ENCODE peak calls at places on chromosomes 16 and 17, in ten cellular contexts. X, E, A, Q, D, J, P, V, K and B are unnamed samples.

GRCh38 chr17:28112199-28112995 is 69.9 kb downstream of the NLK start:
- DNase-seq in A (peak; percentile 49), D (no peak), P (no peak), V (no peak), X (no peak), E (no peak), Q (no peak), J (no peak), K (peak; percentile 51), B (no peak)

GRCh38 chr16:14502932-14503741 is 126.9 kb downstream of the PARN start:
- DNase-seq in A (peak; percentile 36), E (peak; percentile 79), X (no peak), V (no peak), D (no peak), Q (no peak), J (no peak), K (peak; percentile 57), P (no peak), B (no peak)

GRCh38 chr17:12744298-12744697 is 45.0 kb upstream of the ARHGAP44 start:
- DNase-seq in Q (no peak), P (peak; percentile 36), D (no peak), E (no peak), K (peak; percentile 36), J (no peak), X (peak; percentile 48), A (no peak), V (no peak), B (peak; percentile 39)

GRCh38 chr17:1264196-1264595 is 6.0 kb upstream of the BHLHA9 start:
- DNase-seq in D (no peak), K (peak; percentile 15), V (no peak), E (no peak), Q (no peak), X (peak; percentile 63), J (no peak), A (no peak), P (no peak), B (no peak)

GRCh38 chr17:61414936-61415251 is 15.3 kb downstream of the TBX2 start:
- DNase-seq in J (no peak), D (no peak), X (peak; percentile 38), A (no peak), K (no peak), P (peak; percentile 20), V (no peak), E (no peak), Q (peak; percentile 18), B (no peak)

GRCh38 chr16:14132696-14133048 is 61.6 kb downstream of the MRTFB start:
- DNase-seq in D (no peak), V (no peak), E (no peak), J (no peak), Q (no peak), K (no peak), X (no peak), A (peak; percentile 4), P (no peak), B (no peak)

GRCh38 chr17:45818708-45819107 is 26.0 kb upstream of the SPPL2C start:
- DNase-seq in D (no peak), K (no peak), E (no peak), Q (no peak), J (no peak), P (no peak), X (no peak), A (no peak), V (no peak), B (no peak)

GRCh38 chr16:84673203-84673535 is 24.9 kb downstream of the KLHL36 start:
- DNase-seq in A (no peak), J (no peak), Q (no peak), D (no peak), V (no peak), X (no peak), E (no peak), P (no peak), K (no peak), B (no peak)

GRCh38 chr16:79998143-79998542 is 397.6 kb upstream of the MAF start:
- DNase-seq in D (no peak), A (no peak), Q (no peak), E (no peak), K (no peak), J (no peak), P (no peak), X (no peak), V (no peak), B (no peak)

GRCh38 chr16:79995315-79995714 is 394.8 kb upstream of the MAF start:
- DNase-seq in P (no peak), D (no peak), Q (no peak), E (no peak), A (no peak), J (no peak), V (no peak), K (no peak), X (no peak), B (no peak)

GRCh38 chr16:79994413-79994812 is 393.9 kb upstream of the MAF start:
- DNase-seq in A (no peak), E (no peak), V (no peak), K (no peak), X (no peak), P (no peak), D (no peak), J (no peak), Q (no peak), B (no peak)

GRCh38 chr16:79993810-79994209 is 393.3 kb upstream of the MAF start:
- DNase-seq in P (no peak), X (no peak), K (no peak), E (no peak), V (no peak), J (no peak), Q (no peak), D (no peak), A (no peak), B (no peak)

DNA sequence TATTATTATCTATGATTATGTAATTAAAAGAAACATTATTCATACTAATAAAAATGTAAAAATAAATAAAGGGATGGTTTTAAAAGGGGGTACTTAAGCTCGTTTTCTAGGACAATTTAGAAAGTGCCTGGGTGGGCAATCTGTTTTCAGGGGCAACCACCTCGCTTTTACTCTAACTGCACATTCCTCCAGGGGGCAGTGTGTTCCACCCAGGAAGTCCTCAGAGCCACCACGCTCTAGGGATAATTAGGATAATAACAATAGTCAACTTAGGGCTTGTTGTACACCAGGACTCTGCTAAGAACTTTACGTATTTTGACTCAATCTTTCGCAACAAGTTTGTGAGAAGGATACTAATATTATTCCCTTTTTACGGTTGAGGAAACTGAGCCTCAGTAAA is 396.7 kb upstream of the MAF start:
- DNase-seq in J (no peak), D (no peak), Q (no peak), A (peak; percentile 17), P (peak; percentile 37), V (no peak), K (peak; percentile 17), E (no peak), X (peak; percentile 72), B (peak; percentile 20)
- TF ChIP-seq CTCF in J (no peak), D (no peak), Q (peak; percentile 19), A (peak; percentile 87), P (peak; percentile 78), V (peak; percentile 21), K (peak; percentile 26), E (peak; percentile 27), X (peak; percentile 92), B (peak; percentile 43)

GRCh38 chr17:78206298-78206697 is 7.8 kb upstream of the BIRC5 start:
- DNase-seq in V (no peak), X (peak; percentile 85), K (no peak), A (no peak), P (no peak), Q (no peak), D (no peak), E (no peak), J (no peak), B (no peak)
- TF ChIP-seq CTCF in V (no peak), X (peak; percentile 61), K (peak; percentile 2), A (peak; percentile 13), P (peak; percentile 51), Q (no peak), D (no peak), E (no peak), J (no peak), B (no peak)

GRCh38 chr17:74748279-74748528 is 224 bp upstream of the NHERF1 start:
- DNase-seq in A (no peak), J (no peak), X (no peak), K (no peak), V (no peak), Q (no peak), D (no peak), E (no peak), P (peak; percentile 98), B (no peak)

GRCh38 chr17:74749262-74750038 is 1.0 kb downstream of the NHERF1 start:
- DNase-seq in V (peak; percentile 39), K (no peak), Q (no peak), A (no peak), E (no peak), J (no peak), D (no peak), P (no peak), X (peak; percentile 82), B (peak; percentile 32)

GRCh38 chr17:74746922-74747321 is 1.5 kb upstream of the NHERF1 start:
- DNase-seq in J (no peak), P (no peak), A (no peak), X (peak; percentile 80), D (no peak), V (no peak), K (peak; percentile 48), Q (no peak), E (no peak), B (no peak)

GRCh38 chr17:74750039-74750326 is 1.6 kb downstream of the NHERF1 start:
- DNase-seq in J (no peak), V (no peak), D (no peak), X (no peak), A (no peak), Q (no peak), K (no peak), E (no peak), P (no peak), B (no peak)

DNA sequence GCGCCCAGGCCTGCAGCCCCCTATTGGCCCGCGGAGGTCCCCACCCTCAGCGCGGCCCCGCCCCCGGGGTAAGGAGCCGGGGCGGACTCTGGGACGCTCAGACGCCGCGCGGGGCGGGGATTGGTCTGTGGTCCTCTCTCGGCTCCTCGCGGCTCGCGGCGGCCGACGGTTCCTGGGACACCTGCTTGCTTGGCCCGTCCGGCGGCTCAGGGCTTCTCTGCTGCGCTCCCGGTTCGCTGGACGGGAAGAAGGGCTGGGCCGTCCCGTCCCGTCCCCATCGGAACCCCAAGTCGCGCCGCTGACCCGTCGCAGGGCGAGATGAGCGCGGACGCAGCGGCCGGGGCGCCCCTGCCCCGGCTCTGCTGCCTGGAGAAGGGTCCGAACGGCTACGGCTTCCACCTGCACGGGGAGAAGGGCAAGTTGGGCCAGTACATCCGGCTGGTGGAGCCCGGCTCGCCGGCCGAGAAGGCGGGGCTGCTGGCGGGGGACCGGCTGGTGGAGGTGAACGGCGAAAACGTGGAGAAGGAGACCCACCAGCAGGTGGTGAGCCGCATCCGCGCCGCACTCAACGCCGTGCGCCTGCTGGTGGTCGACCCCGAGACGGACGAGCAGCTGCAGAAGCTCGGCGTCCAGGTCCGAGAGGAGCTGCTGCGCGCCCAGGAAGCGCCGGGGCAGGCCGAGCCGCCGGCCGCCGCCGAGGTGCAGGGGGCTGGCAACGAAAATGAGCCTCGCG is at the start of gene NHERF1:
- DNase-seq in D (peak; percentile 97), J (peak; percentile 97), V (peak; percentile 96), P (no peak), A (peak; percentile 83), Q (peak; percentile 97), K (peak; percentile 94), X (peak; percentile 99), E (peak; percentile 60), B (peak; percentile 98)
- TF ChIP-seq CTCF in D (no peak), J (no peak), V (no peak), P (peak; percentile 44), A (peak; percentile 17), Q (peak; percentile 5), K (no peak), X (peak; percentile 60), E (peak; percentile 19), B (no peak)

GRCh38 chr17:8060274-8060673 is 21.4 kb downstream of the ALOX15B start:
- DNase-seq in X (peak; percentile 90), K (peak; percentile 80), D (no peak), V (no peak), A (peak; percentile 65), P (peak; percentile 76), Q (peak; percentile 64), E (peak; percentile 19), J (no peak), B (peak; percentile 67)
- TF ChIP-seq CTCF in X (peak; percentile 86), K (peak; percentile 55), D (peak; percentile 25), V (peak; percentile 80), A (peak; percentile 92), P (peak; percentile 84), Q (peak; percentile 80), E (peak; percentile 61), J (peak; percentile 75), B (peak; percentile 23)